ENCODE peak calls at places on chromosomes 7 and 10, in five cellular contexts. O is stomach, B is NB4, C is heart left ventricle, R is choroid plexus epithelial cell. Y is an unnamed sample.

GRCh38 chr7:111982133-111982532 is 224.1 kb downstream of the DOCK4 start:
- DNase-seq in R (no peak), B (no peak), O (no peak), C (no peak), Y (no peak)

GRCh38 chr10:63977329-63977923 is 456.2 kb downstream of the REEP3 start:
- DNase-seq in B (peak), O (no peak), C (no peak), R (peak), Y (no peak)

GRCh38 chr7:40437936-40438634 is 303.3 kb downstream of the SUGCT start:
- DNase-seq in B (no peak), C (no peak), O (no peak), R (peak), Y (no peak)

GRCh38 chr10:102432162-102432950 is at the start of gene CUEDC2:
- DNase-seq in R (peak), O (peak), B (peak), C (peak), Y (peak)

GRCh38 chr7:46603780-46604725 is 683.0 kb upstream of the IGFBP3 start:
- DNase-seq in O (peak), C (peak), B (peak), R (peak), Y (peak)

GRCh38 chr10:131872837-131873375 is 27.9 kb upstream of the PPP2R2D start:
- DNase-seq in R (no peak), B (no peak), O (no peak), C (no peak), Y (peak)

GRCh38 chr10:113712755-113713154 is 33.0 kb downstream of the CASP7 start:
- DNase-seq in C (no peak), B (no peak), R (no peak), O (no peak), Y (no peak)

GRCh38 chr10:5977471-5978370 is at the start of gene IL15RA:
- DNase-seq in R (peak), C (peak), O (peak), B (peak), Y (peak)

GRCh38 chr7:74002474-74003017 is 25.4 kb upstream of the ELN start:
- DNase-seq in C (peak), O (peak), R (peak), B (peak), Y (no peak)

GRCh38 chr10:88553116-88553752 is 29.9 kb downstream of the RNLS start:
- DNase-seq in R (peak), C (peak), O (peak), B (peak), Y (peak)

GRCh38 chr7:38223311-38223710 is 45.3 kb downstream of the STARD3NL start:
- DNase-seq in B (peak), R (no peak), C (no peak), O (no peak), Y (no peak)

GRCh38 chr10:26832960-26833359 is 27.8 kb downstream of the ABI1 start:
- DNase-seq in R (no peak), B (no peak), O (no peak), C (no peak), Y (no peak)

GRCh38 chr7:73556208-73557107 is 1.0 kb downstream of the BCL7B start:
- DNase-seq in B (no peak), O (no peak), R (no peak), C (no peak), Y (no peak)

GRCh38 chr7:142196066-142196840 is 61.6 kb downstream of the PRSS58 start:
- DNase-seq in R (no peak), B (no peak), O (no peak), C (no peak), Y (no peak)

GRCh38 chr10:43138757-43139241 is 554 bp downstream of the CSGALNACT2 start:
- DNase-seq in C (no peak), B (peak), R (peak), O (no peak), Y (no peak)

GRCh38 chr10:11827414-11827813 is 4.3 kb downstream of the PROSER2 start:
- DNase-seq in C (no peak), B (no peak), R (no peak), O (no peak), Y (no peak)

GRCh38 chr10:94403034-94403822 is 887 bp downstream of the TBC1D12 start:
- DNase-seq in C (peak), O (peak), R (peak), B (no peak), Y (peak)

GRCh38 chr7:43649755-43650274 is 66.9 kb downstream of the STK17A start:
- DNase-seq in C (no peak), B (peak), R (peak), O (no peak), Y (no peak)

GRCh38 chr7:157652161-157652953 is 315.6 kb downstream of the DNAJB6 start:
- DNase-seq in O (no peak), R (no peak), B (no peak), C (no peak), Y (no peak)

GRCh38 chr7:19749658-19750057 is 23.8 kb downstream of the TMEM196 start:
- DNase-seq in B (no peak), C (no peak), R (peak), O (no peak), Y (no peak)

GRCh38 chr7:74289660-74290589 is 718 bp downstream of the CLIP2 start:
- DNase-seq in C (no peak), B (peak), R (no peak), O (peak), Y (peak)

GRCh38 chr10:3425261-3425660 is 252.7 kb upstream of the PITRM1 start:
- DNase-seq in B (no peak), R (no peak), O (no peak), C (no peak), Y (no peak)

GRCh38 chr10:45437587-45438456 is 63.8 kb downstream of the ALOX5 start:
- DNase-seq in B (peak), C (no peak), O (no peak), R (no peak), Y (no peak)

GRCh38 chr7:132919776-132920175 is 162.1 kb downstream of the CHCHD3 start:
- DNase-seq in C (no peak), R (no peak), O (no peak), B (no peak), Y (no peak)

GRCh38 chr10:109821672-109822071 is 101.6 kb downstream of the XPNPEP1 start:
- DNase-seq in O (no peak), B (no peak), C (no peak), R (no peak), Y (no peak)

GRCh38 chr10:59991661-59992060 is 85.3 kb upstream of the CCDC6 start:
- DNase-seq in O (peak), C (peak), R (peak), B (peak), Y (peak)

GRCh38 chr7:134942690-134943466 is 43.4 kb upstream of the AGBL3 start:
- DNase-seq in R (no peak), B (no peak), C (no peak), O (no peak), Y (no peak)

GRCh38 chr7:69062020-69062760 is 536.1 kb upstream of the AUTS2 start:
- DNase-seq in B (no peak), O (no peak), R (peak), C (no peak), Y (no peak)

GRCh38 chr10:18607503-18607902 is 43.9 kb downstream of the NSUN6 start:
- DNase-seq in R (peak), O (peak), B (no peak), C (peak), Y (peak)

GRCh38 chr10:87658383-87658795 is 1.3 kb upstream of the PAPSS2 start:
- DNase-seq in C (no peak), R (peak), B (no peak), O (no peak), Y (no peak)

GRCh38 chr7:42236266-42237161 is 495 bp downstream of the GLI3 start:
- DNase-seq in B (no peak), O (no peak), R (peak), C (peak), Y (peak)

GRCh38 chr10:71218046-71218832 is 5.9 kb downstream of the UNC5B start:
- DNase-seq in B (no peak), O (peak), C (peak), R (no peak), Y (no peak)
- H3K4me3 ChIP-seq in B (no peak), O (peak), C (peak), R (peak), Y (peak)

GRCh38 chr10:99958287-99958686 is 51.5 kb downstream of the DNMBP start:
- DNase-seq in O (no peak), R (peak), C (no peak), B (no peak), Y (no peak)
- H3K4me3 ChIP-seq in O (no peak), R (no peak), C (no peak), B (no peak), Y (no peak)

GRCh38 chr10:58775960-58776574 is 263.4 kb downstream of the BICC1 start:
- DNase-seq in R (peak), B (no peak), O (no peak), C (no peak), Y (no peak)
- H3K4me3 ChIP-seq in R (no peak), B (no peak), O (no peak), C (no peak), Y (no peak)

DNA sequence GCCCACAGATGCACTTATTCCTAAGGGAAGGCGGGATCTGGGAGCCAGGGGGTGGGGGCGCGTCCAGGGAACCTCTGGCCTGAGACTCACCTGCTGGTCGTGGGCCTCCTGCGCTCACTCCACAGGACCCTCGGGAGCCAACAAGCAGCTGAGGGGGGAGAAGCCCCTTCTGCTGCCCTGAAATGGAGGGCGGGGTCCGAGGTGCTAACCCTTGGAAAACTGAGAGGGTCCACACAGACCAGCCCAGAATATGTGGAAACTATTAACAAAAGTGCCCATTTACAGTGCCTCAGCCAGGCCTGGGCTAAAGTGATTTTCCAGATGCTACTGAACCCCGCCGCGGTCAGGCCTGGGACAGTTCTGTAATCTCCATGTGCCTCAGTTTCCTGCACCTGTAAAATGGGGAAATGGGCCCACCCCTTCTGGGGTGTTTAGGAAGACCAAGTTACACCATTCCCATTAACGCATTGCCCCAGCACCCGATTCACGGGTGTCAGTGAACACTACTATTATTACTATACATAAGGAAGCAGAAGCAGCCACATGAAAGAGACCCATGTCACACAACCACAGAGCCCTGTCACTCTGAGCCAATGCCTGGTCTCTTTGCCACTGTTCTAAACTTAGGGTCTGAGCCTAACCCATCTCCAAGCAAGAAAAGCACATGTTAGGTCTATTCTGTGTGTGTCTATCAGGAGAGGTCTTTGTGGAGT is 630 bp upstream of the VSTM4 start:
- DNase-seq in C (no peak), R (no peak), O (no peak), B (no peak), Y (no peak)
- H3K4me3 ChIP-seq in C (peak), R (peak), O (peak), B (no peak), Y (peak)

GRCh38 chr10:124448696-124449169 is 1.1 kb downstream of the NKX1-2 start:
- DNase-seq in C (no peak), B (no peak), R (no peak), O (no peak), Y (no peak)
- H3K4me3 ChIP-seq in C (no peak), B (no peak), R (no peak), O (no peak), Y (no peak)

GRCh38 chr7:99098824-99099498 is 44.9 kb downstream of the SMURF1 start:
- DNase-seq in B (no peak), O (no peak), C (no peak), R (peak), Y (no peak)

GRCh38 chr7:99098317-99098823 is 45.5 kb downstream of the SMURF1 start:
- DNase-seq in C (no peak), B (no peak), R (no peak), O (no peak), Y (no peak)

GRCh38 chr7:99097730-99098129 is 46.2 kb downstream of the SMURF1 start:
- DNase-seq in O (no peak), C (no peak), R (no peak), B (no peak), Y (no peak)

GRCh38 chr7:99102361-99102760 is 41.5 kb downstream of the SMURF1 start:
- DNase-seq in B (no peak), C (no peak), O (no peak), R (peak), Y (no peak)

GRCh38 chr7:99099499-99100077 is 44.3 kb downstream of the SMURF1 start:
- DNase-seq in C (peak), R (peak), B (no peak), O (no peak), Y (no peak)
- H3K4me3 ChIP-seq in C (no peak), R (no peak), B (no peak), O (no peak), Y (no peak)

DNA sequence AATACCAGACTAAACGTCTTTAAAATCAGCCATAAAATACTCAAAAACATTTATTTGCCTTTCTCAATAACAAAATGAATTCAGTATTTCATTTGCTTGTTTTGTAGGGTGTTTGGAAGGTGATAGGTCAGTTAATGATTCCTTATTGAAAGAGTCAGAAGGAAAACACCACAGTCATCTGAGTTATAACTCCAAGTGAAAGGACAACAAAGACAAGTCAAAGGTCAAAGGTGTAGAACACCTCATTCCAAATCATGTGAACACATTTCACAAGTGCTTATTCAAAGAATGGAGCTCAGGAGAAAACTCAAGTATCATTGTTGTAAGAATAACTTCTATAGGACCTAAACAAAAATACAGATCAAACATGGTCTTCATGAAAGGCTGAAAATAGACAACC is 318.6 kb upstream of the PHF14 start:
- DNase-seq in B (no peak), R (no peak), O (no peak), C (no peak), Y (no peak)
- H3K4me3 ChIP-seq in B (no peak), R (no peak), O (no peak), C (no peak), Y (no peak)

DNA sequence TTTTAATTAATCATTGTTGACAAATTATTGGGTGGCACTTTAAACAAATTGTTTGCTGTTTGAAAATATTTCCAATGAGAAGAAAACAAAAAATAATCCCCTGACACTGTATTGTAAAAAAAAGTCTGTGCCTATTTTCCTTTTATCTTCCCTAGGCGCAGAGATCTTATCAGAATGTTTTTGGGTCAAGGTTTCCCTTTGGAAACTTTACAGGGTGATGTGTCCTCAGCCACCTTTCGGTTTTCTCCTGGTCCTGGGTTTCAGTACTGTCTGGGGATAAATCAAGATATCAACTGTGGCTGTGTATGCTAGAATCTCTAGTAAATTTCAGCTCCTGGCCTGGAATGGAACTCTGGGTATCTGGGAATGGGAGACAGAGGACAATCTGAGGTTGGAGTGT is 1.4 kb downstream of the ZNF107 start:
- DNase-seq in O (no peak), R (no peak), C (no peak), B (no peak), Y (no peak)
- H3K4me3 ChIP-seq in O (peak), R (no peak), C (no peak), B (peak), Y (no peak)

GRCh38 chr7:5282464-5283316 is at the start of gene SLC29A4:
- DNase-seq in O (peak), R (peak), B (peak), C (peak), Y (no peak)
- H3K4me3 ChIP-seq in O (peak), R (peak), B (no peak), C (peak), Y (peak)

GRCh38 chr7:2730846-2731770 is 43.1 kb downstream of the AMZ1 start:
- DNase-seq in R (no peak), C (peak), B (no peak), O (peak), Y (peak)

GRCh38 chr7:2729893-2730716 is 42.1 kb downstream of the AMZ1 start:
- DNase-seq in O (peak), B (no peak), C (peak), R (no peak), Y (peak)

GRCh38 chr7:2732959-2733584 is 45.1 kb downstream of the AMZ1 start:
- DNase-seq in C (peak), R (peak), B (peak), O (peak), Y (peak)

GRCh38 chr7:2734084-2734601 is 46.1 kb downstream of the AMZ1 start:
- DNase-seq in B (peak), O (peak), R (no peak), C (peak), Y (peak)

DNA sequence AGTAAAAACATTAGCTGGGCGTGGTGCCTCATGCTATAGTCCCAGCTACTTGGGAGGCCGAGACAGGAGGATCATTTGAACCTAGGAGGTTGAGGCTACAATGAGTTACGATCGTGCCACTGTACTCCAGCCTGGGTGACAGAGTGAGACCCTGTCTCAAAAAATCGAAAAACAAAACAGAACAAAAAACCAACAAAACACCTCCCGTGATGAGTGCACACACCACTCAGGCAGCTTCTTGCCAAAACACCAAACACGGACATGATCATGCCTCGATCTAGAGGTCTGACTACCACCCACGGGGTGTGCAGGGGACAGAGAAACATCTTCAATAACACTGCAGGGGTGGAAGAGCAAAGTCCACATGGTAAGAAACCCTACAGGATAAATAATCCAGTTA is 44.4 kb downstream of the AMZ1 start:
- DNase-seq in O (peak), R (no peak), C (peak), B (no peak), Y (no peak)
- H3K4me3 ChIP-seq in O (no peak), R (no peak), C (no peak), B (peak), Y (no peak)

Y was measured in sigmoid colon.